ENCODE peak calls at places on chromosomes 2 and 18, in four cellular contexts. N is BE2C, G is astrocyte of the spinal cord, S is GM23338. U is an unnamed sample.

GRCh38 chr2:38262514-38262871 is 114.6 kb downstream of the ATL2 start:
- DNase-seq in N (no peak), G (no peak), S (no peak), U (no peak)

GRCh38 chr18:500230-500555 is 308 bp downstream of the COLEC12 start:
- DNase-seq in N (no peak), G (peak; percentile 53), S (peak; percentile 66), U (no peak)

GRCh38 chr2:2665834-2666133 is 334.7 kb upstream of the MYT1L start:
- DNase-seq in N (no peak), G (no peak), S (no peak), U (no peak)

GRCh38 chr18:37238271-37238670 is 327.3 kb downstream of the CELF4 start:
- DNase-seq in N (no peak), G (no peak), S (no peak), U (no peak)

GRCh38 chr2:121362776-121363175 is 77.8 kb upstream of the TFCP2L1 start:
- DNase-seq in N (peak; percentile 49), G (no peak), S (no peak), U (no peak)

GRCh38 chr2:216536725-216537124 is 38.1 kb downstream of the RPL37A start:
- DNase-seq in N (peak; percentile 68), G (peak; percentile 13), S (no peak), U (peak; percentile 80)

GRCh38 chr2:20222769-20223344 is 2.1 kb downstream of the SDC1 start:
- DNase-seq in N (no peak), G (no peak), S (no peak), U (no peak)

GRCh38 chr18:6778459-6778858 is 48.9 kb downstream of the ARHGAP28 start:
- DNase-seq in N (no peak), G (no peak), S (no peak), U (no peak)

GRCh38 chr2:20427931-20428526 is 18.8 kb upstream of the RHOB start:
- DNase-seq in N (no peak), G (no peak), S (no peak), U (no peak)

GRCh38 chr2:23069935-23070334 is 315.0 kb upstream of the KLHL29 start:
- DNase-seq in N (no peak), G (no peak), S (no peak), U (no peak)

GRCh38 chr18:13455960-13456471 is 237.5 kb downstream of the LDLRAD4 start:
- DNase-seq in N (no peak), G (no peak), S (no peak), U (no peak)

GRCh38 chr2:178331474-178332431 is 119.2 kb downstream of the PRKRA start:
- DNase-seq in N (no peak), G (no peak), S (no peak), U (no peak)

GRCh38 chr2:191818133-191818532 is 28.8 kb downstream of the CAVIN2 start:
- DNase-seq in N (no peak), G (no peak), S (no peak), U (no peak)

GRCh38 chr18:69580107-69580506 is 179.4 kb downstream of the DOK6 start:
- DNase-seq in N (no peak), G (no peak), S (peak; percentile 28), U (peak; percentile 36)

GRCh38 chr2:205748660-205749059 is 66.4 kb downstream of the NRP2 start:
- DNase-seq in N (no peak), G (no peak), S (peak; percentile 53), U (no peak)

GRCh38 chr2:51997571-51997970 is 965.6 kb upstream of the NRXN1 start:
- DNase-seq in N (no peak), G (no peak), S (peak; percentile 10), U (peak; percentile 42)

GRCh38 chr18:11070593-11070992 is 78.8 kb downstream of the PIEZO2 start:
- DNase-seq in N (no peak), G (no peak), S (no peak), U (no peak)

GRCh38 chr2:18999198-18999597 is 359.2 kb downstream of the OSR1 start:
- DNase-seq in N (no peak), G (no peak), S (no peak), U (no peak)

GRCh38 chr2:60453896-60454295 is 99.6 kb downstream of the BCL11A start:
- DNase-seq in N (no peak), G (no peak), S (no peak), U (no peak)

GRCh38 chr2:222693837-222694236 is 22.4 kb downstream of the MOGAT1 start:
- DNase-seq in N (no peak), G (peak; percentile 22), S (peak; percentile 49), U (peak; percentile 61)

GRCh38 chr18:2856499-2856898 is 9.7 kb downstream of the EMILIN2 start:
- DNase-seq in N (no peak), G (no peak), S (no peak), U (no peak)

GRCh38 chr2:28754321-28754720 is 2.7 kb downstream of the PPP1CB start:
- DNase-seq in N (no peak), G (peak; percentile 43), S (no peak), U (peak; percentile 67)
- H3K4me3 ChIP-seq in N (peak overlapping the region; percentile 5), G (peak overlapping the region; percentile 16), S (peak overlapping the region; percentile 11), U (peak overlapping the region; percentile 95)

DNA sequence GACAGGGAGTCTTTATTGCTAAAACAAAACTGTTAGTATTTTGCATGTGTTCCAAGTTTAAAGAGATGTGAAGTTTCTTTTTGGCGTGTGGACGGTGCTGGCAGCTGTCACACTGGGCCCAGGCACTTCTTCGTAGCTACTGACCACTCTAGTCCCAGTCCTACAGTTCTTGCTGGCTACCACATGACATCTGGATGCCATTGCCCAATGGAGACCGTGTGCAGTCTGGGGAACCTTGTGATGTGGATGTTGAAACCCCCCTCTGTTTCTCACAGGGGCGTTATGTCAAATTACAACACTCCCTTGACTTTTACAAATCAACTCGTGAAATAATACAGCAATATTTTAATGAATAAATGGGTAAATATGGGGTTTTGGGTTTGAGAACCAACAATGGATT is 1.1 kb downstream of the GPD2 start:
- DNase-seq in N (no peak), G (no peak), S (no peak), U (peak; percentile 85)
- H3K4me3 ChIP-seq in N (no peak overlapping the region), G (peak overlapping the region; percentile 68), S (peak overlapping the region; percentile 73), U (peak overlapping the region; percentile 77)

GRCh38 chr2:150689600-150689999 is 202.1 kb upstream of the RND3 start:
- DNase-seq in N (no peak), G (no peak), S (no peak), U (peak; percentile 63)
- H3K4me3 ChIP-seq in N (no peak overlapping the region), G (no peak overlapping the region), S (no peak overlapping the region), U (no peak overlapping the region)

GRCh38 chr2:170029551-170029950 is 148.4 kb upstream of the MYO3B start:
- DNase-seq in N (no peak), G (no peak), S (no peak), U (no peak)
- H3K4me3 ChIP-seq in N (no peak overlapping the region), G (no peak overlapping the region), S (no peak overlapping the region), U (no peak overlapping the region)

GRCh38 chr2:49937432-49937831 is 783.1 kb upstream of the FSHR start:
- DNase-seq in N (no peak), G (no peak), S (peak; percentile 10), U (no peak)

GRCh38 chr2:49943944-49944803 is 789.9 kb upstream of the FSHR start:
- DNase-seq in N (no peak), G (no peak), S (no peak), U (no peak)

GRCh38 chr2:49936965-49937364 is 782.6 kb upstream of the FSHR start:
- DNase-seq in N (no peak), G (no peak), S (peak; percentile 70), U (no peak)

GRCh38 chr2:49938268-49938667 is 784.0 kb upstream of the FSHR start:
- DNase-seq in N (no peak), G (no peak), S (no peak), U (no peak)

DNA sequence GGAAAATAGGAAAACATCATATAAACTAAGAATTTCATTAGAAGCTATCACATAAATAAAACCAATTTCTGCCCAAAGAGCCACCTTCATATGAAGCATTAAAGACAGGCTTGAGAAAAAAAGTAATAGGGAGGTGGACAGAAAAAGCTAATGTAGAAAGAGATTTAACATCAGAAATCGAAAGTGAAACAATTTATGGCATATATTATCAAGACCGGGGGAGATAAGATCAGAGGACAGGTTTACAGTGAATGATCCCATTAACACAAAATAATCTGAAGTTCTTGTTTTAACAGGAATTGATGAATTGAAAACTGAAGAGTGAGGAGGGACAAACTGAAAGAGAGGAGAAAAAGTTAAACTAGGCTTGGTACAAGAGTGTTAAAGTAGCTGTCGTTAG is 786.3 kb upstream of the FSHR start:
- DNase-seq in N (no peak), G (no peak), S (no peak), U (no peak)
- H3K4me3 ChIP-seq in N (no peak overlapping the region), G (no peak overlapping the region), S (no peak overlapping the region), U (no peak overlapping the region)

GRCh38 chr2:79630972-79631551 is 118.2 kb downstream of the CTNNA2 start:
- DNase-seq in N (no peak), G (no peak), S (no peak), U (no peak)
- H3K4me3 ChIP-seq in N (no peak overlapping the region), G (no peak overlapping the region), S (no peak overlapping the region), U (no peak overlapping the region)

DNA sequence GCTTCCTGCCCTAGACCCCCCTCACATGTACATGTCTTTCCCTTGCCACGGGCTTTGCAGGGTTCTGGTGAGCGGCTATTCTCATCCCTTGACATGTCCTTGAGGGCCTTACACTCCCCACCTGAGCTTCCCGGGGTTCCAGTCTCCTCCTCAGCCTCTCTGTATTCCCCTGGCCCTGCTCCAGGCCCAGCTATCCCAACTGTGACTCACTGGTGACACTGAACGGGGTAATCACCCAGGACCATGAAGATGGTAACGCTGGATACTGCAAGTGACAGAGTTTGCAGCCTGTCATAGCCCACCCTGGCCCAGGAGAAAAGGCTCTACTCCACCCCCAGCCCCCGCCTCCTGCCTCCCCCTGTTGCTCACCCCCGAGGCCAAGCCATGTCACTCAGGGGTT is 27.3 kb downstream of the KIF3C start:
- DNase-seq in N (no peak), G (no peak), S (no peak), U (no peak)
- H3K4me3 ChIP-seq in N (no peak overlapping the region), G (no peak overlapping the region), S (no peak overlapping the region), U (no peak overlapping the region)

U was measured in choroid plexus epithelial cell.